ENCODE peak calls at places on chromosomes 4 and X, in seven cellular contexts. Y is D721Med, U is HFFc6, S is Caco-2, X is neural crest cell, H is epithelial cell of esophagus, T is colonic mucosa. I is an unnamed sample.

GRCh38 chrX:113522814-113523213 is 682.2 kb upstream of the AMOT start:
- DNase-seq in T (no peak), H (peak; percentile 20), Y (no peak), S (no peak), U (no peak), X (no peak), I (no peak)

GRCh38 chr4:58760737-58761136 is 1650.6 kb upstream of the IGFBP7 start:
- DNase-seq in T (no peak), X (no peak), Y (no peak), U (no peak), H (no peak), S (no peak), I (no peak)

GRCh38 chr4:129453524-129453923 is 357.6 kb downstream of the C4orf33 start:
- DNase-seq in Y (no peak), T (no peak), H (no peak), S (no peak), U (no peak), X (no peak), I (no peak)

GRCh38 chr4:93646225-93646930 is 182.2 kb upstream of the ATOH1 start:
- DNase-seq in X (no peak), Y (no peak), U (no peak), T (no peak), S (no peak), H (peak; percentile 74), I (no peak)

GRCh38 chr4:6257243-6258025 is 12.2 kb upstream of the WFS1 start:
- DNase-seq in T (no peak), U (no peak), Y (no peak), S (no peak), H (peak; percentile 17), X (no peak), I (no peak)

GRCh38 chr4:76341063-76341462 is 34.5 kb downstream of the STBD1 start:
- DNase-seq in H (peak; percentile 71), U (peak; percentile 64), Y (no peak), T (no peak), S (no peak), X (no peak), I (no peak)

GRCh38 chr4:112651641-112652040 is 14.7 kb downstream of the LARP7 start:
- DNase-seq in T (no peak), S (no peak), Y (no peak), X (no peak), H (no peak), U (no peak), I (no peak)

GRCh38 chr4:120871173-120871572 is 51.4 kb downstream of the PRDM5 start:
- DNase-seq in Y (no peak), X (no peak), H (no peak), T (no peak), S (no peak), U (no peak), I (no peak)

GRCh38 chrX:110032534-110033161 is 29.7 kb downstream of the TMEM164 start:
- DNase-seq in S (no peak), U (no peak), T (no peak), Y (no peak), H (peak; percentile 11), X (no peak), I (no peak)

GRCh38 chr4:15868065-15868464 is 70.5 kb downstream of the FGFBP1 start:
- DNase-seq in H (peak; percentile 34), X (no peak), T (no peak), U (peak; percentile 11), S (no peak), Y (no peak), I (no peak)

GRCh38 chr4:167290684-167291083 is 56.4 kb upstream of the SPOCK3 start:
- DNase-seq in H (peak; percentile 51), U (no peak), S (no peak), X (no peak), Y (no peak), T (no peak), I (no peak)

GRCh38 chr4:165418116-165418515 is 39.3 kb downstream of the CPE start:
- DNase-seq in T (no peak), Y (no peak), X (no peak), H (no peak), S (no peak), U (no peak), I (no peak)

GRCh38 chrX:101176439-101176838 is 43.1 kb upstream of the DRP2 start:
- DNase-seq in U (no peak), Y (no peak), X (no peak), S (no peak), T (no peak), H (no peak), I (no peak)

GRCh38 chrX:15468036-15468435 is 25.1 kb downstream of the PIR start:
- DNase-seq in H (peak; percentile 84), Y (no peak), X (no peak), S (no peak), T (no peak), U (peak; percentile 74), I (no peak)

GRCh38 chr4:168741281-168742173 is 244.7 kb downstream of the PALLD start:
- DNase-seq in U (no peak), X (no peak), S (no peak), T (no peak), H (no peak), Y (no peak), I (no peak)

GRCh38 chrX:133670394-133670793 is 255.1 kb upstream of the GPC4 start:
- DNase-seq in X (peak; percentile 31), T (peak; percentile 39), U (no peak), S (no peak), H (peak; percentile 42), Y (peak; percentile 15), I (no peak)

GRCh38 chr4:102430511-102430910 is 70.6 kb upstream of the NFKB1 start:
- DNase-seq in H (peak; percentile 21), X (no peak), Y (no peak), T (no peak), U (no peak), S (no peak), I (no peak)

GRCh38 chrX:71095971-71096701 is 485 bp downstream of the FOXO4 start:
- DNase-seq in Y (peak; percentile 32), X (no peak), T (peak; percentile 69), H (peak; percentile 39), S (no peak), U (no peak), I (peak; percentile 23)

GRCh38 chrX:107713205-107714195 is 62.1 kb downstream of the TSC22D3 start:
- DNase-seq in Y (no peak), U (no peak), T (no peak), H (no peak), S (no peak), X (no peak), I (no peak)

GRCh38 chr4:138406881-138407280 is 164.7 kb upstream of the SLC7A11 start:
- DNase-seq in H (peak; percentile 10), Y (no peak), X (no peak), S (no peak), U (no peak), T (no peak), I (no peak)

GRCh38 chr4:150943831-150944230 is 71.3 kb downstream of the LRBA start:
- DNase-seq in Y (no peak), X (no peak), H (peak; percentile 29), T (no peak), S (no peak), U (no peak), I (no peak)

GRCh38 chr4:102449751-102450352 is 51.3 kb upstream of the NFKB1 start:
- DNase-seq in U (peak; percentile 46), S (peak; percentile 43), T (peak; percentile 63), H (peak; percentile 79), Y (no peak), X (peak; percentile 20), I (no peak)

GRCh38 chr4:4592414-4592813 is 50.6 kb upstream of the STX18 start:
- DNase-seq in X (no peak), Y (no peak), S (no peak), H (no peak), T (no peak), U (no peak), I (no peak)
- TF ChIP-seq CTCF in X (no peak), Y (no peak), S (no peak), H (no peak), T (no peak), U (no peak), I (no peak)

GRCh38 chr4:114132199-114132598 is 152.8 kb upstream of the ARSJ start:
- DNase-seq in S (no peak), X (no peak), T (no peak), H (no peak), Y (no peak), U (no peak), I (no peak)

GRCh38 chr4:114136067-114136466 is 156.6 kb upstream of the ARSJ start:
- DNase-seq in X (no peak), U (no peak), T (no peak), S (no peak), H (no peak), Y (no peak), I (no peak)

GRCh38 chr4:114137984-114138383 is 158.5 kb upstream of the ARSJ start:
- DNase-seq in U (no peak), T (no peak), H (no peak), Y (no peak), X (no peak), S (no peak), I (no peak)

DNA sequence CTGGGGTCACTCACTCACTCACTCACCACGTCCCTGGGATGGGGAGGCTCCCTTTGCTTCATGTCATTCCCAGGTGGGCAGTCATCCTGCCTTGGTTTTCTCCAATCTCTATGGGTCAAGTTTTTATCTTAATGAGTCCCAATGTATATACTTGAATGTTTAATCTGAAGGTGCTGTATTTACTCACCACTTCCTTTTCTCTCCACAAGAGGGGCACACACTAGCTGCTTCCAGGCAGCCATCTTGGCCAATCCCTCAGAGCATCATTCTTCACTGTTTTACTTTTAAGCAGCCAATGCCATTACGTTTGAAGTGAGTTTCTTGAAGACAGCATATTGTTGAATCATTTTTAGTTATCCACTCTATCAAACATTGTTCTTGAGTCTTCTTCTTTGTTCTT is 153.4 kb upstream of the ARSJ start:
- DNase-seq in U (no peak), Y (no peak), H (peak; percentile 15), T (no peak), S (no peak), X (no peak), I (no peak)
- TF ChIP-seq CTCF in U (peak; percentile 63), Y (no peak), H (peak; percentile 34), T (peak; percentile 14), S (peak; percentile 26), X (peak; percentile 56), I (peak; percentile 52)

GRCh38 chrX:118329179-118329578 is 16.7 kb upstream of the WDR44 start:
- DNase-seq in Y (no peak), T (no peak), U (no peak), X (no peak), S (no peak), H (no peak), I (no peak)

GRCh38 chrX:118324588-118324987 is 21.3 kb upstream of the WDR44 start:
- DNase-seq in S (no peak), X (no peak), U (no peak), H (no peak), T (no peak), Y (no peak), I (no peak)

DNA sequence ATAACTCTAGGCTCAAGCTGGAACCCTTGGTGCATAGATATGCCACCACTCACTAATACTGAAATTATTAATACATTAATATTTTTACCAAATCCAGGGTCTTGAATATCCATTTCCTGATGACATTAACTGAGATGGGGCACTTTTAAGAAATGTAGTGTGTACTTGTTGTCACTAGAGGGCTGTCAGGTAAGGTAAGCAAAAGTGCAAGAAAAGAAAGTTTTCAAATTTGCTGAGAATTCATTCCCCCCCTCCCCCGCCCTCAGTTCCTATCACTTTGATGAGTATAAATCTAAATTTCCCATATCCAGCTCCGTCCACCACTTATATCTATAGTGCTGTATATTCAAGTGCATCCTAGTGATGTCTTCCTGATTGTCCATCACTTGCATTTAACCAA is 20.5 kb upstream of the WDR44 start:
- DNase-seq in T (no peak), Y (no peak), S (no peak), X (no peak), U (no peak), H (peak; percentile 8), I (no peak)
- TF ChIP-seq CTCF in T (no peak), Y (peak; percentile 11), S (peak; percentile 37), X (peak; percentile 47), U (peak; percentile 46), H (peak; percentile 32), I (no peak)

GRCh38 chrX:129760981-129761380 is 18.8 kb upstream of the SASH3 start:
- DNase-seq in Y (no peak), U (no peak), T (no peak), H (no peak), S (no peak), X (no peak), I (no peak)
- TF ChIP-seq CTCF in Y (no peak), U (no peak), T (no peak), H (no peak), S (no peak), X (no peak), I (no peak)